ENCODE peak calls at places on chromosomes 7 and 10, in ten cellular contexts. One of them, this sample, is unnamed.

GRCh38 chr10:51772387-51772786 is 73.0 kb upstream of the CSTF2T start:
- DNase-seq in SK-N-SH: no peak
- DNase-seq in nephron progenitor cell: no peak
- DNase-seq in cardiac fibroblast: no peak
- DNase-seq in GM20000: no peak
- DNase-seq in CD4-positive, alpha-beta T cell: no peak
- DNase-seq in GM10248: no peak
- DNase-seq in lower leg skin: no peak
- DNase-seq in GM13976: no peak
- DNase-seq in Peyer's patch: no peak
- DNase-seq in this sample: no peak

GRCh38 chr7:155094636-155095035 is 24.5 kb downstream of the HTR5A start:
- DNase-seq in SK-N-SH: no peak
- DNase-seq in nephron progenitor cell: no peak
- DNase-seq in cardiac fibroblast: no peak
- DNase-seq in GM20000: no peak
- DNase-seq in CD4-positive, alpha-beta T cell: no peak
- DNase-seq in GM10248: no peak
- DNase-seq in lower leg skin: no peak
- DNase-seq in GM13976: no peak
- DNase-seq in Peyer's patch: no peak
- DNase-seq in this sample: no peak

GRCh38 chr7:47888371-47889265 is 59.6 kb downstream of the PKD1L1 start:
- DNase-seq in SK-N-SH: no peak
- DNase-seq in nephron progenitor cell: no peak
- DNase-seq in cardiac fibroblast: no peak
- DNase-seq in GM20000: no peak
- DNase-seq in CD4-positive, alpha-beta T cell: no peak
- DNase-seq in GM10248: no peak
- DNase-seq in lower leg skin: peak
- DNase-seq in GM13976: no peak
- DNase-seq in Peyer's patch: no peak
- DNase-seq in this sample: no peak

GRCh38 chr10:86747796-86748581 is 8.4 kb upstream of the BMPR1A start:
- DNase-seq in SK-N-SH: no peak
- DNase-seq in nephron progenitor cell: no peak
- DNase-seq in cardiac fibroblast: peak
- DNase-seq in GM20000: no peak
- DNase-seq in CD4-positive, alpha-beta T cell: no peak
- DNase-seq in GM10248: no peak
- DNase-seq in lower leg skin: no peak
- DNase-seq in GM13976: no peak
- DNase-seq in Peyer's patch: no peak
- DNase-seq in this sample: no peak

GRCh38 chr7:101740981-101741725 is 76.3 kb upstream of the CUX1 start:
- DNase-seq in SK-N-SH: no peak
- DNase-seq in nephron progenitor cell: no peak
- DNase-seq in cardiac fibroblast: peak
- DNase-seq in GM20000: peak
- DNase-seq in CD4-positive, alpha-beta T cell: no peak
- DNase-seq in GM10248: peak
- DNase-seq in lower leg skin: no peak
- DNase-seq in GM13976: peak
- DNase-seq in Peyer's patch: no peak
- DNase-seq in this sample: no peak

GRCh38 chr10:119754085-119754484 is 28.2 kb downstream of the INPP5F start:
- DNase-seq in SK-N-SH: peak
- DNase-seq in nephron progenitor cell: no peak
- DNase-seq in cardiac fibroblast: no peak
- DNase-seq in GM20000: no peak
- DNase-seq in CD4-positive, alpha-beta T cell: no peak
- DNase-seq in GM10248: no peak
- DNase-seq in lower leg skin: no peak
- DNase-seq in GM13976: no peak
- DNase-seq in Peyer's patch: no peak
- DNase-seq in this sample: no peak

GRCh38 chr7:121544726-121545125 is 148.6 kb upstream of the FAM3C start:
- DNase-seq in SK-N-SH: no peak
- DNase-seq in nephron progenitor cell: no peak
- DNase-seq in cardiac fibroblast: peak
- DNase-seq in GM20000: peak
- DNase-seq in CD4-positive, alpha-beta T cell: no peak
- DNase-seq in GM10248: peak
- DNase-seq in lower leg skin: no peak
- DNase-seq in GM13976: no peak
- DNase-seq in Peyer's patch: no peak
- DNase-seq in this sample: peak

GRCh38 chr10:91579351-91579985 is 53.4 kb downstream of the PPP1R3C start:
- DNase-seq in SK-N-SH: no peak
- DNase-seq in nephron progenitor cell: no peak
- DNase-seq in cardiac fibroblast: no peak
- DNase-seq in GM20000: no peak
- DNase-seq in CD4-positive, alpha-beta T cell: no peak
- DNase-seq in GM10248: no peak
- DNase-seq in lower leg skin: no peak
- DNase-seq in GM13976: no peak
- DNase-seq in Peyer's patch: no peak
- DNase-seq in this sample: no peak

GRCh38 chr10:14126697-14127440 is 203.9 kb downstream of the FRMD4A start:
- DNase-seq in SK-N-SH: no peak
- DNase-seq in nephron progenitor cell: no peak
- DNase-seq in cardiac fibroblast: peak
- DNase-seq in GM20000: no peak
- DNase-seq in CD4-positive, alpha-beta T cell: no peak
- DNase-seq in GM10248: no peak
- DNase-seq in lower leg skin: no peak
- DNase-seq in GM13976: no peak
- DNase-seq in Peyer's patch: no peak
- DNase-seq in this sample: no peak

GRCh38 chr10:14125564-14125963 is 205.2 kb downstream of the FRMD4A start:
- DNase-seq in SK-N-SH: no peak
- DNase-seq in nephron progenitor cell: no peak
- DNase-seq in cardiac fibroblast: no peak
- DNase-seq in GM20000: no peak
- DNase-seq in CD4-positive, alpha-beta T cell: no peak
- DNase-seq in GM10248: no peak
- DNase-seq in lower leg skin: no peak
- DNase-seq in GM13976: no peak
- DNase-seq in Peyer's patch: no peak
- DNase-seq in this sample: no peak

GRCh38 chr10:14128519-14128918 is 202.2 kb downstream of the FRMD4A start:
- DNase-seq in SK-N-SH: no peak
- DNase-seq in nephron progenitor cell: no peak
- DNase-seq in cardiac fibroblast: no peak
- DNase-seq in GM20000: no peak
- DNase-seq in CD4-positive, alpha-beta T cell: no peak
- DNase-seq in GM10248: no peak
- DNase-seq in lower leg skin: no peak
- DNase-seq in GM13976: no peak
- DNase-seq in Peyer's patch: no peak
- DNase-seq in this sample: no peak

GRCh38 chr10:14131261-14131960 is 199.3 kb downstream of the FRMD4A start:
- DNase-seq in SK-N-SH: no peak
- DNase-seq in nephron progenitor cell: no peak
- DNase-seq in cardiac fibroblast: no peak
- DNase-seq in GM20000: no peak
- DNase-seq in CD4-positive, alpha-beta T cell: no peak
- DNase-seq in GM10248: no peak
- DNase-seq in lower leg skin: no peak
- DNase-seq in GM13976: no peak
- DNase-seq in Peyer's patch: no peak
- DNase-seq in this sample: no peak

GRCh38 chr10:14129770-14130169 is 201.0 kb downstream of the FRMD4A start:
- DNase-seq in SK-N-SH: no peak
- DNase-seq in nephron progenitor cell: no peak
- DNase-seq in cardiac fibroblast: no peak
- DNase-seq in GM20000: no peak
- DNase-seq in CD4-positive, alpha-beta T cell: no peak
- DNase-seq in GM10248: no peak
- DNase-seq in lower leg skin: no peak
- DNase-seq in GM13976: no peak
- DNase-seq in Peyer's patch: no peak
- DNase-seq in this sample: no peak
- TF ChIP-seq CTCF in SK-N-SH: no peak
- TF ChIP-seq CTCF in nephron progenitor cell: no peak
- TF ChIP-seq CTCF in cardiac fibroblast: no peak
- TF ChIP-seq CTCF in GM20000: no peak
- TF ChIP-seq CTCF in CD4-positive, alpha-beta T cell: no peak
- TF ChIP-seq CTCF in GM10248: no peak
- TF ChIP-seq CTCF in lower leg skin: no peak
- TF ChIP-seq CTCF in GM13976: no peak
- TF ChIP-seq CTCF in Peyer's patch: no peak
- TF ChIP-seq CTCF in this sample: no peak

GRCh38 chr10:5252177-5253037 is 55.8 kb downstream of the AKR1C4 start:
- DNase-seq in SK-N-SH: no peak
- DNase-seq in nephron progenitor cell: no peak
- DNase-seq in cardiac fibroblast: peak
- DNase-seq in GM20000: no peak
- DNase-seq in CD4-positive, alpha-beta T cell: no peak
- DNase-seq in GM10248: no peak
- DNase-seq in lower leg skin: no peak
- DNase-seq in GM13976: no peak
- DNase-seq in Peyer's patch: no peak
- DNase-seq in this sample: no peak
- TF ChIP-seq CTCF in SK-N-SH: no peak
- TF ChIP-seq CTCF in nephron progenitor cell: no peak
- TF ChIP-seq CTCF in cardiac fibroblast: no peak
- TF ChIP-seq CTCF in GM20000: no peak
- TF ChIP-seq CTCF in CD4-positive, alpha-beta T cell: no peak
- TF ChIP-seq CTCF in GM10248: no peak
- TF ChIP-seq CTCF in lower leg skin: no peak
- TF ChIP-seq CTCF in GM13976: no peak
- TF ChIP-seq CTCF in Peyer's patch: no peak
- TF ChIP-seq CTCF in this sample: no peak

GRCh38 chr10:75187961-75188426 is 22.6 kb upstream of the VDAC2 start:
- DNase-seq in SK-N-SH: peak
- DNase-seq in nephron progenitor cell: peak
- DNase-seq in cardiac fibroblast: peak
- DNase-seq in GM20000: peak
- DNase-seq in CD4-positive, alpha-beta T cell: peak
- DNase-seq in GM10248: peak
- DNase-seq in lower leg skin: peak
- DNase-seq in GM13976: peak
- DNase-seq in Peyer's patch: peak
- DNase-seq in this sample: no peak

GRCh38 chr10:75195035-75195763 is 15.4 kb upstream of the VDAC2 start:
- DNase-seq in SK-N-SH: no peak
- DNase-seq in nephron progenitor cell: no peak
- DNase-seq in cardiac fibroblast: peak
- DNase-seq in GM20000: no peak
- DNase-seq in CD4-positive, alpha-beta T cell: no peak
- DNase-seq in GM10248: no peak
- DNase-seq in lower leg skin: no peak
- DNase-seq in GM13976: no peak
- DNase-seq in Peyer's patch: peak
- DNase-seq in this sample: no peak

GRCh38 chr10:75197066-75197465 is 13.5 kb upstream of the VDAC2 start:
- DNase-seq in SK-N-SH: no peak
- DNase-seq in nephron progenitor cell: no peak
- DNase-seq in cardiac fibroblast: no peak
- DNase-seq in GM20000: no peak
- DNase-seq in CD4-positive, alpha-beta T cell: no peak
- DNase-seq in GM10248: no peak
- DNase-seq in lower leg skin: no peak
- DNase-seq in GM13976: no peak
- DNase-seq in Peyer's patch: no peak
- DNase-seq in this sample: no peak

GRCh38 chr10:75189266-75190096 is 21.1 kb upstream of the VDAC2 start:
- DNase-seq in SK-N-SH: no peak
- DNase-seq in nephron progenitor cell: no peak
- DNase-seq in cardiac fibroblast: no peak
- DNase-seq in GM20000: no peak
- DNase-seq in CD4-positive, alpha-beta T cell: no peak
- DNase-seq in GM10248: no peak
- DNase-seq in lower leg skin: no peak
- DNase-seq in GM13976: no peak
- DNase-seq in Peyer's patch: peak
- DNase-seq in this sample: no peak

DNA sequence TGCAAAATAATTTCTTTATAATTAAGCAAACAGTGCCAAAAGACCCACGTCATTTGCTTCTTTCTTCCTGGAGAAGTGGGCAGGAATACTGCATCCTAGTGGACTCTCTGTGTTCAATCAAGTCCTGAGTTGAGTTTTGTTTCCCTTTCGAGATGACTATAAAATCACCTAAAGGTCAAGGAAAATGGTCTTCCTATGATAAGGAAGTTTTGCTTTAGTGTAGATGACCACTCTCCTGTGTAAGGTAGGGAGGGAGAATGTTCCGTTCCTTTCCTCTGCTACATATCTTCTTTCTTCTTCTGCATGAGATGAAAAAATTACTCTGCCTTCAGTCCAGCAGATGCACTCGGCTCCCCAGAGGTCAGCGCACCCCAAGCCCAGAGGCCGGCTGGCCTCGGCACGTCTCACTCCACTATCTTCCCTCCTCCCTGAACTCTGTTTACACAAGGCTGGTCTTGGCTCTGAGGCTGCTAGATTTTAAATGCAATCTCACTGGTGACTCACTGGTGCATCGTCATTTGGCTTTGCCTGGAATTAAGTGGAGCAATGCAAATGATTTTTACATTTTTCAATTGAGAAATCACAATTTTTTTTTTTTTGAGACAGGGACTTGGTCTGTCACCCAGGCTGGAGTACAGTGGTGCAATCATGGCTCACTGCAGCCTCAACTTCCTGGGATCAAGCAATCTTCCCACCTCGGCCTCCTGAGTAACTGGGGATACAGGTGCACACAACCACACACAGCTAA is 18.6 kb upstream of the VDAC2 start:
- DNase-seq in SK-N-SH: no peak
- DNase-seq in nephron progenitor cell: no peak
- DNase-seq in cardiac fibroblast: peak
- DNase-seq in GM20000: no peak
- DNase-seq in CD4-positive, alpha-beta T cell: no peak
- DNase-seq in GM10248: no peak
- DNase-seq in lower leg skin: peak
- DNase-seq in GM13976: no peak
- DNase-seq in Peyer's patch: peak
- DNase-seq in this sample: no peak
- TF ChIP-seq CTCF in SK-N-SH: no peak
- TF ChIP-seq CTCF in nephron progenitor cell: no peak
- TF ChIP-seq CTCF in cardiac fibroblast: no peak
- TF ChIP-seq CTCF in GM20000: no peak
- TF ChIP-seq CTCF in CD4-positive, alpha-beta T cell: no peak
- TF ChIP-seq CTCF in GM10248: no peak
- TF ChIP-seq CTCF in lower leg skin: no peak
- TF ChIP-seq CTCF in GM13976: no peak
- TF ChIP-seq CTCF in Peyer's patch: no peak
- TF ChIP-seq CTCF in this sample: peak

DNA sequence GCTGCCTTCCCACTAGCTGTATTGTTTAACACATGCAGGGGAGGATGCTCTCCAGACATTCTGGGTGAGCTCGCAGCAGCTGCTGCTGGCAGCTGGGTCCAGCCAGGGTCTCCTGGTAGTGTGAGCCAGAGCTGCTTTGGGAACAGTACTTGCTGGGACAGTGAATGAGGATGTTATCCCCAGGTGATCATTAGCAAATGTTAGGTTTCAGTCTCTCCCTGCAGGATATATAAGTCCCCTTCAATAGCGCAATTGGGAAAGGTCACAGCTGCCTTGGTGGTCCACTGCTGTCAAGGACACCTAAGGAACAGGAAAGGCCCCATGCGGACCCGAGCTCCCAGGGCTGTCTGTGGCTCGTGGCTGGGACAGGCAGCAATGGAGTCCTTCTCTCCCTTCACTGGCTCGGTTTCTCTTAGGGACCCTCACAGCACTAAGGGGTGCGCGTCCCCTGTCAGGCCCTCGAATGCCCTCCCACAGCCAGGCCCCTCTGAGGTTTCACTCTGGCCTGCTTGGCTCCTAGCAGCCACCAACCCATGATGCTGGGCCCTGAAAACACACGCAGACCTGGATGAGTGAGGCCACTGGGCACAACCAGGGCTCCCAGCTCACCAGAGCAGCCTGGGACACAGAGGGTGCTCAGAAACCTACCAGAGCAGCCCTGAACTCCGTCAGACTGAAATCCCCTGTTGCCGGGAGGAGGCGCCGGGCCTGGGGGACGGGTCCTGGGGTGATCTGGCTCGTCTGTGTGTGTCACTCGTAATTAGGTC is 173.0 kb upstream of the LANCL2 start:
- DNase-seq in SK-N-SH: peak
- DNase-seq in nephron progenitor cell: no peak
- DNase-seq in cardiac fibroblast: peak
- DNase-seq in GM20000: no peak
- DNase-seq in CD4-positive, alpha-beta T cell: no peak
- DNase-seq in GM10248: no peak
- DNase-seq in lower leg skin: no peak
- DNase-seq in GM13976: no peak
- DNase-seq in Peyer's patch: no peak
- DNase-seq in this sample: no peak
- TF ChIP-seq CTCF in SK-N-SH: peak
- TF ChIP-seq CTCF in nephron progenitor cell: no peak
- TF ChIP-seq CTCF in cardiac fibroblast: peak
- TF ChIP-seq CTCF in GM20000: no peak
- TF ChIP-seq CTCF in CD4-positive, alpha-beta T cell: no peak
- TF ChIP-seq CTCF in GM10248: no peak
- TF ChIP-seq CTCF in lower leg skin: no peak
- TF ChIP-seq CTCF in GM13976: no peak
- TF ChIP-seq CTCF in Peyer's patch: no peak
- TF ChIP-seq CTCF in this sample: peak

This sample was measured in keratinocyte.